ENCODE peak calls at places on chromosomes 13 and 19, in nine cellular contexts. E is aorta, B is fibroblast of the conjunctiva, F is KBM-7, A is tibial artery, K is hypothalamus, H is brain microvascular endothelial cell, Y is epithelial cell of esophagus, D is lung microvascular endothelial cell. T is an unnamed sample.

GRCh38 chr19:19677579-19677978 is 8.9 kb downstream of the ZNF101 start:
- DNase-seq in D (no peak), B (no peak), A (no peak), K (no peak), Y (no peak), E (peak; percentile 33), H (no peak), F (no peak), T (no peak)

GRCh38 chr13:41621716-41622508 is 164.6 kb downstream of the RGCC start:
- DNase-seq in A (no peak), H (peak; percentile 73), Y (no peak), E (no peak), K (no peak), F (no peak), B (no peak), D (no peak), T (no peak)

GRCh38 chr13:45595968-45596367 is 19.6 kb downstream of the ERICH6B start:
- DNase-seq in E (no peak), A (no peak), H (no peak), D (no peak), Y (peak; percentile 22), B (no peak), F (no peak), K (no peak), T (peak; percentile 27)

GRCh38 chr13:71866173-71867091 is 572 bp downstream of the DACH1 start:
- DNase-seq in D (no peak), H (peak; percentile 1), E (peak; percentile 67), B (no peak), A (no peak), Y (peak; percentile 30), F (peak; percentile 21), K (no peak), T (peak; percentile 31)

GRCh38 chr13:24261566-24261965 is 47.8 kb upstream of the C1QTNF9 start:
- DNase-seq in E (no peak), D (no peak), H (no peak), B (no peak), F (no peak), K (no peak), Y (no peak), A (no peak), T (no peak)

GRCh38 chr19:49741210-49741844 is 21.8 kb downstream of the TSKS start:
- DNase-seq in A (no peak), F (no peak), B (no peak), D (no peak), K (no peak), H (no peak), E (no peak), Y (no peak), T (peak; percentile 25)

GRCh38 chr19:14112051-14112808 is 5.3 kb downstream of the PRKACA start:
- DNase-seq in F (no peak), A (no peak), E (no peak), D (no peak), H (no peak), B (no peak), Y (no peak), K (no peak), T (no peak)

GRCh38 chr13:76828316-76828741 is 57.9 kb downstream of the KCTD12 start:
- DNase-seq in B (no peak), D (no peak), Y (peak; percentile 59), H (no peak), A (no peak), E (no peak), F (no peak), K (no peak), T (no peak)

GRCh38 chr19:50025794-50026549 is at the start of gene ZNF473:
- DNase-seq in F (no peak), A (peak; percentile 94), Y (peak; percentile 97), K (peak; percentile 86), H (peak; percentile 95), D (no peak), B (peak; percentile 92), E (peak; percentile 97), T (peak; percentile 97)

GRCh38 chr19:5953034-5953589 is 24.8 kb downstream of the RANBP3 start:
- DNase-seq in E (no peak), H (no peak), F (no peak), K (no peak), Y (no peak), B (no peak), A (no peak), D (no peak), T (no peak)

GRCh38 chr19:19274146-19274545 is 1.0 kb upstream of the TM6SF2 start:
- DNase-seq in D (no peak), B (no peak), F (no peak), E (no peak), K (no peak), H (no peak), Y (no peak), A (no peak), T (no peak)